ENCODE peak calls at places on chromosomes 5 and 9, in four cellular contexts. One of them, this sample, is unnamed.

GRCh38 chr5:138498381-138498780 is 33.1 kb downstream of the EGR1 start:
- DNase-seq in stimulated activated CD4-positive, alpha-beta T cell treated with anti-CD3 and anti-CD28 coated beads, Interleukin-4, amount 100 ng/mL, for 1 hour: no peak
- DNase-seq in activated CD4-positive, alpha-beta T cell treated with anti-CD3 and anti-CD28 coated beads for 36 hours: no peak
- DNase-seq in stimulated activated CD8-positive, alpha-beta memory T cell treated with anti-CD3 and anti-CD28 coated beads, Interleukin-4, amount 100 ng/mL, for 48 hours: no peak
- DNase-seq in this sample: no peak

GRCh38 chr5:38866362-38867070 is 20.7 kb downstream of the OSMR start:
- DNase-seq in stimulated activated CD4-positive, alpha-beta T cell treated with anti-CD3 and anti-CD28 coated beads, Interleukin-4, amount 100 ng/mL, for 1 hour: no peak
- DNase-seq in activated CD4-positive, alpha-beta T cell treated with anti-CD3 and anti-CD28 coated beads for 36 hours: no peak
- DNase-seq in stimulated activated CD8-positive, alpha-beta memory T cell treated with anti-CD3 and anti-CD28 coated beads, Interleukin-4, amount 100 ng/mL, for 48 hours: no peak
- DNase-seq in this sample: no peak

GRCh38 chr5:157575096-157575872 is at the start of gene ADAM19:
- DNase-seq in stimulated activated CD8-positive, alpha-beta memory T cell treated with anti-CD3 and anti-CD28 coated beads, Interleukin-4, amount 100 ng/mL, for 48 hours: peak
- DNase-seq in stimulated activated CD4-positive, alpha-beta T cell treated with anti-CD3 and anti-CD28 coated beads, Interleukin-4, amount 100 ng/mL, for 1 hour: peak
- DNase-seq in activated CD4-positive, alpha-beta T cell treated with anti-CD3 and anti-CD28 coated beads for 36 hours: peak
- DNase-seq in this sample: peak

GRCh38 chr9:131111186-131111853 is 14.1 kb upstream of the NUP214 start:
- DNase-seq in activated CD4-positive, alpha-beta T cell treated with anti-CD3 and anti-CD28 coated beads for 36 hours: no peak
- DNase-seq in stimulated activated CD4-positive, alpha-beta T cell treated with anti-CD3 and anti-CD28 coated beads, Interleukin-4, amount 100 ng/mL, for 1 hour: no peak
- DNase-seq in stimulated activated CD8-positive, alpha-beta memory T cell treated with anti-CD3 and anti-CD28 coated beads, Interleukin-4, amount 100 ng/mL, for 48 hours: no peak
- DNase-seq in this sample: no peak

GRCh38 chr9:89564257-89564878 is 40.4 kb upstream of the GADD45G start:
- DNase-seq in stimulated activated CD8-positive, alpha-beta memory T cell treated with anti-CD3 and anti-CD28 coated beads, Interleukin-4, amount 100 ng/mL, for 48 hours: no peak
- DNase-seq in activated CD4-positive, alpha-beta T cell treated with anti-CD3 and anti-CD28 coated beads for 36 hours: peak
- DNase-seq in stimulated activated CD4-positive, alpha-beta T cell treated with anti-CD3 and anti-CD28 coated beads, Interleukin-4, amount 100 ng/mL, for 1 hour: no peak
- DNase-seq in this sample: no peak

GRCh38 chr9:92378825-92379535 is 25.4 kb downstream of the OGN start:
- DNase-seq in stimulated activated CD8-positive, alpha-beta memory T cell treated with anti-CD3 and anti-CD28 coated beads, Interleukin-4, amount 100 ng/mL, for 48 hours: no peak
- DNase-seq in activated CD4-positive, alpha-beta T cell treated with anti-CD3 and anti-CD28 coated beads for 36 hours: no peak
- DNase-seq in stimulated activated CD4-positive, alpha-beta T cell treated with anti-CD3 and anti-CD28 coated beads, Interleukin-4, amount 100 ng/mL, for 1 hour: no peak
- DNase-seq in this sample: no peak

GRCh38 chr9:104984541-104984940 is 56.6 kb upstream of the ABCA1 start:
- DNase-seq in stimulated activated CD8-positive, alpha-beta memory T cell treated with anti-CD3 and anti-CD28 coated beads, Interleukin-4, amount 100 ng/mL, for 48 hours: no peak
- DNase-seq in stimulated activated CD4-positive, alpha-beta T cell treated with anti-CD3 and anti-CD28 coated beads, Interleukin-4, amount 100 ng/mL, for 1 hour: no peak
- DNase-seq in activated CD4-positive, alpha-beta T cell treated with anti-CD3 and anti-CD28 coated beads for 36 hours: no peak
- DNase-seq in this sample: no peak

GRCh38 chr9:13396418-13396817 is 116.9 kb upstream of the MPDZ start:
- DNase-seq in stimulated activated CD4-positive, alpha-beta T cell treated with anti-CD3 and anti-CD28 coated beads, Interleukin-4, amount 100 ng/mL, for 1 hour: no peak
- DNase-seq in activated CD4-positive, alpha-beta T cell treated with anti-CD3 and anti-CD28 coated beads for 36 hours: no peak
- DNase-seq in stimulated activated CD8-positive, alpha-beta memory T cell treated with anti-CD3 and anti-CD28 coated beads, Interleukin-4, amount 100 ng/mL, for 48 hours: no peak
- DNase-seq in this sample: no peak

GRCh38 chr5:164350236-164350635 is 844.8 kb downstream of the MAT2B start:
- DNase-seq in stimulated activated CD8-positive, alpha-beta memory T cell treated with anti-CD3 and anti-CD28 coated beads, Interleukin-4, amount 100 ng/mL, for 48 hours: no peak
- DNase-seq in activated CD4-positive, alpha-beta T cell treated with anti-CD3 and anti-CD28 coated beads for 36 hours: no peak
- DNase-seq in stimulated activated CD4-positive, alpha-beta T cell treated with anti-CD3 and anti-CD28 coated beads, Interleukin-4, amount 100 ng/mL, for 1 hour: no peak
- DNase-seq in this sample: no peak

GRCh38 chr5:131382407-131383395 is 118.8 kb downstream of the CDC42SE2 start:
- DNase-seq in activated CD4-positive, alpha-beta T cell treated with anti-CD3 and anti-CD28 coated beads for 36 hours: peak
- DNase-seq in stimulated activated CD4-positive, alpha-beta T cell treated with anti-CD3 and anti-CD28 coated beads, Interleukin-4, amount 100 ng/mL, for 1 hour: no peak
- DNase-seq in stimulated activated CD8-positive, alpha-beta memory T cell treated with anti-CD3 and anti-CD28 coated beads, Interleukin-4, amount 100 ng/mL, for 48 hours: no peak
- DNase-seq in this sample: peak

GRCh38 chr5:92332039-92332438 is 948.9 kb upstream of the ARRDC3 start:
- DNase-seq in stimulated activated CD4-positive, alpha-beta T cell treated with anti-CD3 and anti-CD28 coated beads, Interleukin-4, amount 100 ng/mL, for 1 hour: no peak
- DNase-seq in activated CD4-positive, alpha-beta T cell treated with anti-CD3 and anti-CD28 coated beads for 36 hours: no peak
- DNase-seq in stimulated activated CD8-positive, alpha-beta memory T cell treated with anti-CD3 and anti-CD28 coated beads, Interleukin-4, amount 100 ng/mL, for 48 hours: no peak
- DNase-seq in this sample: no peak

GRCh38 chr9:27426717-27427645 is 97.1 kb upstream of the IFNK start:
- DNase-seq in activated CD4-positive, alpha-beta T cell treated with anti-CD3 and anti-CD28 coated beads for 36 hours: no peak
- DNase-seq in stimulated activated CD4-positive, alpha-beta T cell treated with anti-CD3 and anti-CD28 coated beads, Interleukin-4, amount 100 ng/mL, for 1 hour: no peak
- DNase-seq in stimulated activated CD8-positive, alpha-beta memory T cell treated with anti-CD3 and anti-CD28 coated beads, Interleukin-4, amount 100 ng/mL, for 48 hours: no peak
- DNase-seq in this sample: no peak

GRCh38 chr5:159496773-159497172 is 166.5 kb upstream of the IL12B start:
- DNase-seq in stimulated activated CD8-positive, alpha-beta memory T cell treated with anti-CD3 and anti-CD28 coated beads, Interleukin-4, amount 100 ng/mL, for 48 hours: no peak
- DNase-seq in activated CD4-positive, alpha-beta T cell treated with anti-CD3 and anti-CD28 coated beads for 36 hours: no peak
- DNase-seq in stimulated activated CD4-positive, alpha-beta T cell treated with anti-CD3 and anti-CD28 coated beads, Interleukin-4, amount 100 ng/mL, for 1 hour: no peak
- DNase-seq in this sample: no peak

GRCh38 chr5:173010547-173011464 is 27.2 kb downstream of the ATP6V0E1 start:
- DNase-seq in stimulated activated CD4-positive, alpha-beta T cell treated with anti-CD3 and anti-CD28 coated beads, Interleukin-4, amount 100 ng/mL, for 1 hour: no peak
- DNase-seq in activated CD4-positive, alpha-beta T cell treated with anti-CD3 and anti-CD28 coated beads for 36 hours: no peak
- DNase-seq in stimulated activated CD8-positive, alpha-beta memory T cell treated with anti-CD3 and anti-CD28 coated beads, Interleukin-4, amount 100 ng/mL, for 48 hours: no peak
- DNase-seq in this sample: no peak

GRCh38 chr9:122096620-122097415 is 3.7 kb upstream of the TTLL11 start:
- DNase-seq in stimulated activated CD4-positive, alpha-beta T cell treated with anti-CD3 and anti-CD28 coated beads, Interleukin-4, amount 100 ng/mL, for 1 hour: no peak
- DNase-seq in stimulated activated CD8-positive, alpha-beta memory T cell treated with anti-CD3 and anti-CD28 coated beads, Interleukin-4, amount 100 ng/mL, for 48 hours: no peak
- DNase-seq in activated CD4-positive, alpha-beta T cell treated with anti-CD3 and anti-CD28 coated beads for 36 hours: no peak
- DNase-seq in this sample: no peak

GRCh38 chr5:52491071-52491828 is 296.5 kb upstream of the ITGA1 start:
- DNase-seq in stimulated activated CD8-positive, alpha-beta memory T cell treated with anti-CD3 and anti-CD28 coated beads, Interleukin-4, amount 100 ng/mL, for 48 hours: no peak
- DNase-seq in activated CD4-positive, alpha-beta T cell treated with anti-CD3 and anti-CD28 coated beads for 36 hours: no peak
- DNase-seq in stimulated activated CD4-positive, alpha-beta T cell treated with anti-CD3 and anti-CD28 coated beads, Interleukin-4, amount 100 ng/mL, for 1 hour: no peak
- DNase-seq in this sample: no peak

GRCh38 chr9:126860757-126861466 is 473 bp downstream of the ZBTB34 start:
- DNase-seq in activated CD4-positive, alpha-beta T cell treated with anti-CD3 and anti-CD28 coated beads for 36 hours: peak
- DNase-seq in stimulated activated CD8-positive, alpha-beta memory T cell treated with anti-CD3 and anti-CD28 coated beads, Interleukin-4, amount 100 ng/mL, for 48 hours: peak
- DNase-seq in stimulated activated CD4-positive, alpha-beta T cell treated with anti-CD3 and anti-CD28 coated beads, Interleukin-4, amount 100 ng/mL, for 1 hour: peak
- DNase-seq in this sample: peak

This sample was measured in activated naive CD8-positive, alpha-beta T cell treated with anti-CD3 and anti-CD28 coated beads, Interleukin-2, amount 50 U/mL, for 24 hours.